ENCODE peak calls at places on chromosome 22, in six cellular contexts. O is A549, J is heart left ventricle, D is testis, N is right lobe of liver, R is body of pancreas. S is an unnamed sample. For H3K4me1, the result is how much of the 10 kb centered on the place peaks cover.

GRCh38 chr22:44372611-44373010 is 59.9 kb upstream of the SHISAL1 start:
- DNase-seq in O (no peak), J (peak), D (no peak), N (peak), R (no peak), S (no peak)

GRCh38 chr22:22706253-22706940 is 62.0 kb downstream of the GGTLC2 start:
- DNase-seq in O (no peak), J (no peak), D (no peak), N (no peak), R (no peak), S (no peak)

GRCh38 chr22:23380230-23380573 is 199.9 kb downstream of the IGLL1 start:
- DNase-seq in O (no peak), J (no peak), D (no peak), N (no peak), R (no peak), S (peak)

GRCh38 chr22:47164514-47165337 is 402.3 kb downstream of the TBC1D22A start:
- DNase-seq in O (no peak), J (peak), D (no peak), N (peak), R (peak), S (no peak)

GRCh38 chr22:36221799-36222751 is 17.3 kb downstream of the APOL2 start:
- DNase-seq in O (peak), J (no peak), D (peak), N (no peak), R (peak), S (peak)

GRCh38 chr22:43440556-43440955 is 28.7 kb downstream of the MPPED1 start:
- DNase-seq in O (no peak), J (no peak), D (no peak), N (no peak), R (no peak), S (no peak)

GRCh38 chr22:28801845-28802594 is 1.7 kb upstream of the XBP1 start:
- DNase-seq in O (no peak), J (no peak), D (peak), N (peak), R (peak), S (peak)

GRCh38 chr22:36644333-36644757 is 59.2 kb downstream of the CACNG2 start:
- DNase-seq in O (peak), J (no peak), D (peak), N (no peak), R (peak), S (no peak)

GRCh38 chr22:35995772-35996171 is 32.9 kb downstream of the RBFOX2 start:
- DNase-seq in O (no peak), J (peak), D (peak), N (no peak), R (peak), S (peak)

GRCh38 chr22:36397081-36397766 is 9.5 kb upstream of the MYH9 start:
- DNase-seq in O (peak), J (no peak), D (no peak), N (no peak), R (no peak), S (no peak)

GRCh38 chr22:45742866-45743450 is 71.3 kb downstream of the ATXN10 start:
- DNase-seq in O (peak), J (no peak), D (no peak), N (peak), R (peak), S (peak)

GRCh38 chr22:49862408-49862776 is 8.7 kb downstream of the ZBED4 start:
- DNase-seq in O (no peak), J (no peak), D (peak), N (no peak), R (no peak), S (no peak)
- H3K4me1 ChIP-seq in O (under half), J (under half), D (under half), N (under half), R (under half), S (under half)

GRCh38 chr22:21702700-21703683 is 32.6 kb downstream of the YPEL1 start:
- DNase-seq in O (no peak), J (no peak), D (no peak), N (no peak), R (no peak), S (no peak)
- TF ChIP-seq POLR2A in O (no peak), J (no peak), D (no peak), N (no peak), R (no peak), S (no peak)

GRCh38 chr22:41620646-41621098 is at the start of gene DESI1:
- DNase-seq in O (peak), J (no peak), D (peak), N (no peak), R (peak), S (no peak)

GRCh38 chr22:41625577-41625976 is 4.5 kb downstream of the XRCC6 start:
- DNase-seq in O (no peak), J (no peak), D (no peak), N (no peak), R (no peak), S (no peak)

GRCh38 chr22:41621099-41621910 is at the start of gene XRCC6:
- DNase-seq in O (peak), J (peak), D (peak), N (peak), R (peak), S (peak)

GRCh38 chr22:41621911-41622179 is 750 bp downstream of the XRCC6 start:
- DNase-seq in O (no peak), J (no peak), D (no peak), N (no peak), R (no peak), S (no peak)

GRCh38 chr22:41619979-41620645 is 731 bp downstream of the DESI1 start:
- DNase-seq in O (no peak), J (peak), D (peak), N (peak), R (peak), S (peak)
- TF ChIP-seq CTCF in O (no peak), J (no peak), D (no peak), N (no peak), R (no peak), S (no peak)

DNA sequence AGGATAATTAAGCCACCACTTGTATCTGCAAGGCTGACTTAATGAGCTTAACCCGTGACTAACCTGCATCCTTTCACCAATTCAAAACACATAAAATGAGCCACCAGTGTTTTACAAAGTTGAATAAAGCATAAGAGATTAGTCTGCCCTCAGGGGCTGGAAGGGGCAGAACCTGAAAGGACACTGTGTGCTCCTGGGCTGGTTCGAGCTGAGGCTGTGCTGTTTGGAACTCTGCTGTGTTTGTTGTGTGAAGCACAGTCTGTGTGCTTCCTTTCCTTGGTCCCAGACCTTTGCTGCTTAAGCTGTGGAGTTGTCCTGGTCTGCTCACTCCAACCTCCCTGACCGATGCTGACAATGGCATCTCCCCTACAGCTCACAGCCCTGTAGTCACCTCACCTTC is 27.7 kb downstream of the FBXO7 start:
- DNase-seq in O (no peak), J (no peak), D (no peak), N (no peak), R (no peak), S (no peak)
- H3K4me1 ChIP-seq in O (under half), J (under half), D (under half), N (under half), R (under half), S (under half)

DNA sequence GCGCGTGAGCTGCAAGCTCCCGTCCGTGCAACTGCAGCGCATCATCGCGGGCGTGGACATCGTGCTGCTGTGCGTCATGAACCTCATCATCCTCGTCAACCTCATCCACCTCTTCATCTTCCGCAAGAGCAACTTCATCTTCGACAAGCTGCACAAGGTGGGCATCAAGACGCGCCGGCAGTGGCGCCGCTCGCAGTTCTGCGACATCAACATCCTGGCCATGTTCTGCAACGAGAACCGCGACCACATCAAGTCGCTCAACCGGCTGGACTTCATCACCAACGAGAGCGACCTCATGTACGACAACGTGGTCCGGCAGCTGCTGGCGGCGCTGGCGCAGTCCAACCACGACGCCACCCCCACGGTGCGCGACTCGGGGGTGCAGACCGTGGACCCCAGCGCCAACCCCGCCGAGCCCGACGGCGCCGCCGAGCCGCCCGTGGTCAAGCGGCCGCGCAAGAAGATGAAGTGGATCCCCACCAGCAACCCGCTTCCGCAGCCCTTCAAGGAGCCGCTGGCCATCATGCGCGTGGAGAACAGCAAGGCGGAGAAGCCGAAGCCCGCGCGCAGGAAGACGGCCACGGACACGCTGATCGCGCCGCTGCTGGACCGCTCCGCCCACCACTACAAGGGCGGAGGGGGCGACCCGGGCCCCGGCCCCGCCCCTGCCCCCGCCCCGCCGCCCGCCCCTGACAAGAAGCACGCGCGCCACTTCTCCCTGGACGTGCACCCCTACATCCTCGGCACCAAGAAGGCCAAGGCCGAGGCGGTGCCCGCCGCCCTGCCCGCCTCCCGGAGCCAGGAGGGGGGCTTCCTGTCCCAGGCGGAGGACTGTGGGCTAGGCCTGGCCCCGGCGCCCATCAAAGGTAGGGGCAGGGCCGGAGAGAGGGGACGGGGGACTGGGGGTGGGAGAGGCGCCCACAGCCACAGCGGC is 7.3 kb downstream of the PANX2 start:
- DNase-seq in O (no peak), J (no peak), D (no peak), N (peak), R (no peak), S (no peak)
- TF ChIP-seq POLR2A in O (no peak), J (no peak), D (no peak), N (no peak), R (no peak), S (no peak)